ENCODE peak calls at places on chromosomes 6 and 20, in five cellular contexts. G, P, E, J and H are unnamed samples.

GRCh38 chr6:30818426-30818841 is 65.9 kb upstream of the DDR1 start:
- DNase-seq in P (peak), E (no peak), G (no peak), J (peak), H (peak)

GRCh38 chr6:72216222-72217106 is 330.1 kb downstream of the RIMS1 start:
- DNase-seq in P (no peak), J (no peak), G (no peak), E (no peak), H (no peak)

GRCh38 chr6:143540192-143540591 is 28.7 kb upstream of the FUCA2 start:
- DNase-seq in E (no peak), P (no peak), G (no peak), J (no peak), H (no peak)

GRCh38 chr6:29617782-29618557 is 15.0 kb downstream of the GABBR1 start:
- DNase-seq in J (no peak), P (no peak), E (no peak), G (no peak), H (no peak)

GRCh38 chr6:36455486-36456027 is 12.8 kb downstream of the KCTD20 start:
- DNase-seq in J (no peak), E (no peak), P (no peak), G (no peak), H (no peak)

GRCh38 chr6:158825951-158826306 is 6.8 kb upstream of the EZR start:
- DNase-seq in P (no peak), G (no peak), E (no peak), J (no peak), H (no peak)

GRCh38 chr6:27208042-27208441 is 39.5 kb upstream of the PRSS16 start:
- DNase-seq in P (no peak), E (no peak), J (no peak), G (no peak), H (no peak)

GRCh38 chr6:3294396-3294795 is 35.6 kb downstream of the PSMG4 start:
- DNase-seq in E (no peak), J (no peak), P (no peak), G (no peak), H (no peak)

GRCh38 chr6:102525336-102525735 is 1131.8 kb downstream of the GRIK2 start:
- DNase-seq in J (no peak), G (no peak), E (no peak), P (no peak), H (no peak)

GRCh38 chr6:34888441-34888820 is 589 bp upstream of the TAF11 start:
- DNase-seq in G (no peak), E (no peak), J (no peak), P (peak), H (no peak)

GRCh38 chr6:125839879-125840278 is 49.1 kb downstream of the NCOA7 start:
- DNase-seq in J (no peak), E (no peak), G (no peak), P (no peak), H (no peak)

GRCh38 chr6:154683756-154684523 is 49.3 kb upstream of the SCAF8 start:
- DNase-seq in P (peak), J (peak), G (no peak), E (no peak), H (peak)

GRCh38 chr20:2118783-2119182 is 17.2 kb downstream of the STK35 start:
- DNase-seq in E (no peak), G (no peak), P (peak), J (no peak), H (peak)

GRCh38 chr20:13793001-13793400 is 8.2 kb downstream of the NDUFAF5 start:
- DNase-seq in E (no peak), G (no peak), P (no peak), J (no peak), H (no peak)

GRCh38 chr20:59152559-59153354 is 10.9 kb upstream of the ZNF831 start:
- DNase-seq in P (no peak), E (no peak), G (peak), J (no peak), H (no peak)

GRCh38 chr6:88561974-88562736 is 396.0 kb upstream of the CNR1 start:
- DNase-seq in J (no peak), P (no peak), E (no peak), G (no peak), H (no peak)

GRCh38 chr20:6178537-6178936 is 55.7 kb upstream of the FERMT1 start:
- DNase-seq in P (peak), E (peak), J (peak), G (no peak), H (peak)

GRCh38 chr6:131062245-131063027 is 609 bp downstream of the EPB41L2 start:
- DNase-seq in G (no peak), P (no peak), J (peak), E (no peak), H (peak)

GRCh38 chr6:816510-817084 is 123.7 kb upstream of the EXOC2 start:
- DNase-seq in G (no peak), J (no peak), P (no peak), E (no peak), H (no peak)

GRCh38 chr6:21840428-21840827 is 246.9 kb downstream of the SOX4 start:
- DNase-seq in J (no peak), P (peak), G (no peak), E (no peak), H (peak)

GRCh38 chr20:23641936-23642751 is 4.4 kb upstream of the CST3 start:
- DNase-seq in G (no peak), P (peak), J (peak), E (peak), H (peak)